ENCODE peak calls at places on chromosomes 2 and 18, in six cellular contexts. One of them, this sample, is unnamed.

GRCh38 chr2:179701524-179702110 is 159.8 kb downstream of the ZNF385B start:
- DNase-seq in CD4-positive, alpha-beta T cell: no peak
- DNase-seq in bronchial epithelial cell: no peak
- DNase-seq in mammary epithelial cell: peak; percentile 34
- DNase-seq in WERI-Rb-1: no peak
- DNase-seq in AG04450: no peak
- DNase-seq in this sample: no peak

GRCh38 chr18:26057208-26057821 is 33.1 kb downstream of the SS18 start:
- DNase-seq in CD4-positive, alpha-beta T cell: no peak
- DNase-seq in bronchial epithelial cell: no peak
- DNase-seq in mammary epithelial cell: no peak
- DNase-seq in WERI-Rb-1: no peak
- DNase-seq in AG04450: peak; percentile 10
- DNase-seq in this sample: no peak

GRCh38 chr2:217610411-217610814 is 392.4 kb downstream of the TNS1 start:
- DNase-seq in CD4-positive, alpha-beta T cell: peak; percentile 10
- DNase-seq in bronchial epithelial cell: peak; percentile 25
- DNase-seq in mammary epithelial cell: no peak
- DNase-seq in WERI-Rb-1: no peak
- DNase-seq in AG04450: no peak
- DNase-seq in this sample: no peak

GRCh38 chr18:63237911-63238710 is 81.5 kb downstream of the BCL2 start:
- DNase-seq in CD4-positive, alpha-beta T cell: no peak
- DNase-seq in bronchial epithelial cell: peak; percentile 81
- DNase-seq in mammary epithelial cell: peak; percentile 72
- DNase-seq in WERI-Rb-1: no peak
- DNase-seq in AG04450: peak; percentile 61
- DNase-seq in this sample: no peak

GRCh38 chr2:176146645-176147044 is 4.7 kb upstream of the HOXD4 start:
- DNase-seq in CD4-positive, alpha-beta T cell: no peak
- DNase-seq in bronchial epithelial cell: no peak
- DNase-seq in mammary epithelial cell: no peak
- DNase-seq in WERI-Rb-1: no peak
- DNase-seq in AG04450: no peak
- DNase-seq in this sample: no peak

GRCh38 chr2:29079887-29080286 is 5.6 kb upstream of the PCARE start:
- DNase-seq in CD4-positive, alpha-beta T cell: no peak
- DNase-seq in bronchial epithelial cell: no peak
- DNase-seq in mammary epithelial cell: no peak
- DNase-seq in WERI-Rb-1: no peak
- DNase-seq in AG04450: no peak
- DNase-seq in this sample: no peak

GRCh38 chr2:174544156-174544555 is 53.4 kb downstream of the WIPF1 start:
- DNase-seq in CD4-positive, alpha-beta T cell: no peak
- DNase-seq in bronchial epithelial cell: no peak
- DNase-seq in mammary epithelial cell: peak; percentile 70
- DNase-seq in WERI-Rb-1: no peak
- DNase-seq in AG04450: no peak
- DNase-seq in this sample: no peak

GRCh38 chr2:48961009-48961408 is 193.3 kb downstream of the FSHR start:
- DNase-seq in CD4-positive, alpha-beta T cell: no peak
- DNase-seq in bronchial epithelial cell: no peak
- DNase-seq in mammary epithelial cell: no peak
- DNase-seq in WERI-Rb-1: no peak
- DNase-seq in AG04450: no peak
- DNase-seq in this sample: no peak

GRCh38 chr2:57076856-57077255 is 893.1 kb downstream of the CCDC85A start:
- DNase-seq in CD4-positive, alpha-beta T cell: no peak
- DNase-seq in bronchial epithelial cell: no peak
- DNase-seq in mammary epithelial cell: no peak
- DNase-seq in WERI-Rb-1: no peak
- DNase-seq in AG04450: no peak
- DNase-seq in this sample: no peak

GRCh38 chr2:85162746-85163301 is 29.6 kb downstream of the TCF7L1 start:
- DNase-seq in CD4-positive, alpha-beta T cell: no peak
- DNase-seq in bronchial epithelial cell: no peak
- DNase-seq in mammary epithelial cell: no peak
- DNase-seq in WERI-Rb-1: no peak
- DNase-seq in AG04450: peak; percentile 39
- DNase-seq in this sample: no peak

GRCh38 chr18:57269756-57270534 is 82.4 kb upstream of the ST8SIA3 start:
- DNase-seq in CD4-positive, alpha-beta T cell: no peak
- DNase-seq in bronchial epithelial cell: no peak
- DNase-seq in mammary epithelial cell: no peak
- DNase-seq in WERI-Rb-1: no peak
- DNase-seq in AG04450: no peak
- DNase-seq in this sample: no peak

GRCh38 chr2:20473128-20473527 is 26.3 kb downstream of the RHOB start:
- DNase-seq in CD4-positive, alpha-beta T cell: no peak
- DNase-seq in bronchial epithelial cell: no peak
- DNase-seq in mammary epithelial cell: no peak
- DNase-seq in WERI-Rb-1: peak; percentile 8
- DNase-seq in AG04450: no peak
- DNase-seq in this sample: no peak

GRCh38 chr2:43566461-43566729 is 29.4 kb downstream of the THADA start:
- DNase-seq in CD4-positive, alpha-beta T cell: no peak
- DNase-seq in bronchial epithelial cell: no peak
- DNase-seq in mammary epithelial cell: no peak
- DNase-seq in WERI-Rb-1: no peak
- DNase-seq in AG04450: no peak
- DNase-seq in this sample: no peak
- H3K27me3 ChIP-seq in CD4-positive, alpha-beta T cell: no peaks in the 10 kb centered on the region
- H3K27me3 ChIP-seq in bronchial epithelial cell: no peaks in the 10 kb centered on the region
- H3K27me3 ChIP-seq in mammary epithelial cell: no peaks in the 10 kb centered on the region
- H3K27me3 ChIP-seq in WERI-Rb-1: no peaks in the 10 kb centered on the region
- H3K27me3 ChIP-seq in AG04450: no peaks in the 10 kb centered on the region
- H3K27me3 ChIP-seq in this sample: no peaks in the 10 kb centered on the region

GRCh38 chr18:595571-595970 is 1.2 kb upstream of the CLUL1 start:
- DNase-seq in CD4-positive, alpha-beta T cell: no peak
- DNase-seq in bronchial epithelial cell: no peak
- DNase-seq in mammary epithelial cell: no peak
- DNase-seq in WERI-Rb-1: no peak
- DNase-seq in AG04450: no peak
- DNase-seq in this sample: no peak

GRCh38 chr18:598053-598665 is 1.4 kb downstream of the CLUL1 start:
- DNase-seq in CD4-positive, alpha-beta T cell: no peak
- DNase-seq in bronchial epithelial cell: no peak
- DNase-seq in mammary epithelial cell: no peak
- DNase-seq in WERI-Rb-1: no peak
- DNase-seq in AG04450: no peak
- DNase-seq in this sample: no peak

GRCh38 chr18:596288-596881 is 403 bp upstream of the CLUL1 start:
- DNase-seq in CD4-positive, alpha-beta T cell: no peak
- DNase-seq in bronchial epithelial cell: peak; percentile 53
- DNase-seq in mammary epithelial cell: peak; percentile 41
- DNase-seq in WERI-Rb-1: no peak
- DNase-seq in AG04450: no peak
- DNase-seq in this sample: no peak

GRCh38 chr18:604771-605170 is 8.0 kb downstream of the CLUL1 start:
- DNase-seq in CD4-positive, alpha-beta T cell: no peak
- DNase-seq in bronchial epithelial cell: no peak
- DNase-seq in mammary epithelial cell: no peak
- DNase-seq in WERI-Rb-1: peak; percentile 20
- DNase-seq in AG04450: no peak
- DNase-seq in this sample: no peak

GRCh38 chr18:600107-600506 is 3.3 kb downstream of the CLUL1 start:
- DNase-seq in CD4-positive, alpha-beta T cell: no peak
- DNase-seq in bronchial epithelial cell: no peak
- DNase-seq in mammary epithelial cell: no peak
- DNase-seq in WERI-Rb-1: no peak
- DNase-seq in AG04450: no peak
- DNase-seq in this sample: no peak
- H3K27me3 ChIP-seq in CD4-positive, alpha-beta T cell: peaks cover 18% of the 10 kb centered on the region
- H3K27me3 ChIP-seq in bronchial epithelial cell: no peaks in the 10 kb centered on the region
- H3K27me3 ChIP-seq in mammary epithelial cell: no peaks in the 10 kb centered on the region
- H3K27me3 ChIP-seq in WERI-Rb-1: no peaks in the 10 kb centered on the region
- H3K27me3 ChIP-seq in AG04450: peaks cover 50% of the 10 kb centered on the region
- H3K27me3 ChIP-seq in this sample: peaks cover 18% of the 10 kb centered on the region

GRCh38 chr2:118979177-118979861 is 37.3 kb downstream of the MARCO start:
- DNase-seq in CD4-positive, alpha-beta T cell: no peak
- DNase-seq in bronchial epithelial cell: no peak
- DNase-seq in mammary epithelial cell: no peak
- DNase-seq in WERI-Rb-1: no peak
- DNase-seq in AG04450: no peak
- DNase-seq in this sample: no peak
- H3K27me3 ChIP-seq in CD4-positive, alpha-beta T cell: no peaks in the 10 kb centered on the region
- H3K27me3 ChIP-seq in bronchial epithelial cell: peaks cover 4% of the 10 kb centered on the region
- H3K27me3 ChIP-seq in mammary epithelial cell: peaks cover 9% of the 10 kb centered on the region
- H3K27me3 ChIP-seq in WERI-Rb-1: no peaks in the 10 kb centered on the region
- H3K27me3 ChIP-seq in AG04450: no peaks in the 10 kb centered on the region
- H3K27me3 ChIP-seq in this sample: no peaks in the 10 kb centered on the region

GRCh38 chr2:11491348-11491930 is 25.5 kb upstream of the E2F6 start:
- DNase-seq in CD4-positive, alpha-beta T cell: no peak
- DNase-seq in bronchial epithelial cell: no peak
- DNase-seq in mammary epithelial cell: no peak
- DNase-seq in WERI-Rb-1: no peak
- DNase-seq in AG04450: no peak
- DNase-seq in this sample: no peak
- H3K27me3 ChIP-seq in CD4-positive, alpha-beta T cell: peaks cover 1% of the 10 kb centered on the region
- H3K27me3 ChIP-seq in bronchial epithelial cell: no peaks in the 10 kb centered on the region
- H3K27me3 ChIP-seq in mammary epithelial cell: peaks cover 6% of the 10 kb centered on the region
- H3K27me3 ChIP-seq in WERI-Rb-1: no peaks in the 10 kb centered on the region
- H3K27me3 ChIP-seq in AG04450: peaks cover 32% of the 10 kb centered on the region
- H3K27me3 ChIP-seq in this sample: no peaks in the 10 kb centered on the region

GRCh38 chr2:120354467-120354866 is 8.5 kb downstream of the INHBB start:
- DNase-seq in CD4-positive, alpha-beta T cell: no peak
- DNase-seq in bronchial epithelial cell: no peak
- DNase-seq in mammary epithelial cell: no peak
- DNase-seq in WERI-Rb-1: no peak
- DNase-seq in AG04450: no peak
- DNase-seq in this sample: no peak

GRCh38 chr2:120353591-120353898 is 7.6 kb downstream of the INHBB start:
- DNase-seq in CD4-positive, alpha-beta T cell: no peak
- DNase-seq in bronchial epithelial cell: no peak
- DNase-seq in mammary epithelial cell: no peak
- DNase-seq in WERI-Rb-1: no peak
- DNase-seq in AG04450: no peak
- DNase-seq in this sample: no peak

GRCh38 chr2:120350801-120351324 is 4.9 kb downstream of the INHBB start:
- DNase-seq in CD4-positive, alpha-beta T cell: no peak
- DNase-seq in bronchial epithelial cell: no peak
- DNase-seq in mammary epithelial cell: no peak
- DNase-seq in WERI-Rb-1: no peak
- DNase-seq in AG04450: no peak
- DNase-seq in this sample: no peak

GRCh38 chr2:120353931-120354330 is 8.0 kb downstream of the INHBB start:
- DNase-seq in CD4-positive, alpha-beta T cell: no peak
- DNase-seq in bronchial epithelial cell: no peak
- DNase-seq in mammary epithelial cell: no peak
- DNase-seq in WERI-Rb-1: no peak
- DNase-seq in AG04450: no peak
- DNase-seq in this sample: no peak

DNA sequence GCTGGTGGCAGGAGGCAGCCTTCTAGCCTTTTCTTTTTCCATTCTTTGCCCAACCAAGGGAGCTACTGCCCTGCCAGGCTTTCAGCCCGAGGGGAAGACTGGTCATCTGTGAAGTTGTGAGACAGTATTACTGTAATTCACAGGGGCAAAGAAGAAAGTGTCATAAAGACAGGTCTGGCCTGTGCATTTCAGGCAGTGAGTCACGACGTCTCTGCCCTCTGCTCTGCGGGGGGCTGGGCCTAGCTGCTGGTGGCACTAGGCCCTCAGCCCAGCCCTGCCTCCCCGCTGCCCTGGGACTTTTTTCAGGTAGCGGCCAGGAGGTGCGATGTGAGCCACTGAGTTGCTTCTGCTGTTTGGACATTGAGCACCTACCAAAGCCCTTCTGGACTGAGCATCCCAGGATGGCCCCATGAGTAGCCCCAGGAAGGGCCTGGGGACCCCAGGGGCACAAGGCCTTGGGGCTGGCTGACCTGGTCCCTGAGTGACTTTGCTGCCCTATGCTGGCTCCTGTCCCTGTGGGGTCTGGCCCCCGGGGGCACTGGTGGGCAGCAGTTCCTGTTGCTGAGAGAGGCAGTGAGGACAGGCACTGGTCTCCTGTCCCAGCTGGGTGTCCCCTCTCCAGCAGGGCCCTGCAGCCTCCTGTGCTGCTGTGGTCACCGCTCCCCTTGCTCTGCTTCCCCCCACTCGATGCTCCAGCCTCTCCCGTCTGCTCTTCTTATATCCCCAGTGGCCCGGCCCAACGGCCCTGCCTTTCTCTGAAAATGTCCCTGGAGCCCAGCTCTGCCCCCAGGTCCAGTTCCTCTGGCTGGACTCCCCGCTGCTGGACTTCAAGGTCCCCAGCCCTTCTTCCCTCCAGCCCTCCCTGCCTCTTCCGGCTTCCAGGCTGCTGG is 7.0 kb downstream of the INHBB start:
- DNase-seq in CD4-positive, alpha-beta T cell: no peak
- DNase-seq in bronchial epithelial cell: peak; percentile 11
- DNase-seq in mammary epithelial cell: no peak
- DNase-seq in WERI-Rb-1: no peak
- DNase-seq in AG04450: no peak
- DNase-seq in this sample: no peak
- H3K27me3 ChIP-seq in CD4-positive, alpha-beta T cell: peaks cover 23% of the 10 kb centered on the region
- H3K27me3 ChIP-seq in bronchial epithelial cell: peaks cover 3% of the 10 kb centered on the region
- H3K27me3 ChIP-seq in mammary epithelial cell: no peaks in the 10 kb centered on the region
- H3K27me3 ChIP-seq in WERI-Rb-1: no peaks in the 10 kb centered on the region
- H3K27me3 ChIP-seq in AG04450: peaks cover 81% of the 10 kb centered on the region
- H3K27me3 ChIP-seq in this sample: peaks cover 3% of the 10 kb centered on the region

DNA sequence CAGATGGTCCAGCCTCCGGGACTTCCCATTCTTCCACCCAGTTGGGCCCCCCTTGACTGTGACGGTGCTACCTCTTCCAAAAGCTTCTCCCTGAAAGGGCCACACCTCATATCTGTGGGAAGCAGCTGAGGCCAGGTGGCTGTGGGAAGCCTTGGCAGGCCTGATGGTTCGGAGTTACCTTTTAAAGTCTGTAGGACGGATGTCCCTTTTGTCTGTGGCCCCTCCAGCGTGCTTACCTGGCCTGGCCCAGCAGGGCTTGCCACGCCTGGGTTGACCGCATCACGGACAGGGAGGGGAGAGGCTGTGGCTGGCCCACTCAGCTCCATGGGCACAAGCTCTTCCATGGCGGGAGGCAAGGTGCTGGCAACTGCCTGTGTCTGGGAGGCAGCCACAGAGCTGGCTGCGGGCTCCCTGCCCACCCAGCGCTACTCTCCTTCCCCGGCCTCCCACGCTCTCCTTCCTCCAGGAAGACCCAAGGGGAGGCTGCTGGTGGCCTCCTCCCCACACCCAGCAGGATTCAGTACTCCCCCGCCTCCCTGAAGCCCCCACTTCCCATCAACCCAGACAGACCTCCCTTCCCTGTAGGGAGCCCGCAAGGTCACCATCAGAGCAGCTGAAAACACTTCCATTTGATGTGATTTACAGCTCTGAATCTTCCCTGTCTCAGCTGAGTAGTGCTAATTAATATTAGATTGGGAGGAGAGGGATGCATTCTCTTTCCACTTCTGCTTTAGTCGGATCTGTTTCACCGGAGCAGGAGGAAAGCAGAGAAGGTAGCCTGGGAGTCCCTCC is 52.7 kb downstream of the EDAR start:
- DNase-seq in CD4-positive, alpha-beta T cell: no peak
- DNase-seq in bronchial epithelial cell: no peak
- DNase-seq in mammary epithelial cell: no peak
- DNase-seq in WERI-Rb-1: no peak
- DNase-seq in AG04450: no peak
- DNase-seq in this sample: no peak
- H3K27me3 ChIP-seq in CD4-positive, alpha-beta T cell: no peaks in the 10 kb centered on the region
- H3K27me3 ChIP-seq in bronchial epithelial cell: peaks cover 2% of the 10 kb centered on the region
- H3K27me3 ChIP-seq in mammary epithelial cell: no peaks in the 10 kb centered on the region
- H3K27me3 ChIP-seq in WERI-Rb-1: no peaks in the 10 kb centered on the region
- H3K27me3 ChIP-seq in AG04450: peaks cover 57% of the 10 kb centered on the region
- H3K27me3 ChIP-seq in this sample: no peaks in the 10 kb centered on the region

This sample was measured in esophagus squamous epithelium.